ENCODE peak calls at places on chromosome 22, in nine cellular contexts. H, D, M, U, T, W, R, Z and B are unnamed samples.
A peak's percentile ranks its signal among the peaks of the same experiment; 100 is the strongest.

GRCh38 chr22:38136607-38137006 is 26.1 kb upstream of the BAIAP2L2 start:
- DNase-seq in H (no peak), D (no peak), M (no peak), U (no peak), T (no peak), W (no peak), R (no peak), Z (no peak), B (no peak)

GRCh38 chr22:19887251-19887985 is 32.7 kb upstream of the GNB1L start:
- DNase-seq in H (no peak), D (no peak), M (no peak), U (no peak), T (no peak), W (no peak), R (no peak), Z (no peak), B (no peak)

GRCh38 chr22:44449683-44450425 is 48.2 kb downstream of the RTL6 start:
- DNase-seq in H (no peak), D (peak; percentile 22), M (no peak), U (no peak), T (no peak), W (no peak), R (no peak), Z (no peak), B (no peak)

GRCh38 chr22:35524966-35525686 is 15.5 kb upstream of the RASD2 start:
- DNase-seq in H (peak; percentile 53), D (no peak), M (no peak), U (no peak), T (no peak), W (no peak), R (no peak), Z (no peak), B (no peak)

GRCh38 chr22:44587004-44587793 is 89.2 kb upstream of the RTL6 start:
- DNase-seq in H (no peak), D (no peak), M (peak; percentile 45), U (no peak), T (peak; percentile 10), W (peak; percentile 65), R (no peak), Z (no peak), B (no peak)

GRCh38 chr22:37735054-37735453 is 38.2 kb downstream of the TRIOBP start:
- DNase-seq in H (peak; percentile 85), D (peak; percentile 82), M (peak; percentile 72), U (peak; percentile 67), T (no peak), W (peak; percentile 84), R (peak; percentile 86), Z (peak; percentile 54), B (no peak)

GRCh38 chr22:39522567-39523300 is 2.4 kb downstream of the ATF4 start:
- DNase-seq in H (no peak), D (peak; percentile 56), M (no peak), U (no peak), T (peak; percentile 57), W (peak; percentile 23), R (peak; percentile 63), Z (no peak), B (no peak)

GRCh38 chr22:17117890-17118289 is 3.3 kb downstream of the TMEM121B start:
- DNase-seq in H (no peak), D (no peak), M (no peak), U (no peak), T (no peak), W (no peak), R (no peak), Z (no peak), B (no peak)

GRCh38 chr22:39277135-39277607 is 32.4 kb upstream of the PDGFB start:
- DNase-seq in H (no peak), D (no peak), M (no peak), U (no peak), T (peak; percentile 60), W (no peak), R (no peak), Z (no peak), B (no peak)

GRCh38 chr22:50001388-50002231 is 11.0 kb downstream of the IL17REL start:
- DNase-seq in H (no peak), D (no peak), M (no peak), U (no peak), T (no peak), W (peak; percentile 64), R (no peak), Z (no peak), B (no peak)
- TF ChIP-seq CTCF in H (no peak), D (no peak), M (no peak), U (no peak), T (no peak), W (no peak), R (no peak), Z (no peak), B (no peak)

GRCh38 chr22:41096391-41096790 is 4.0 kb downstream of the EP300 start:
- DNase-seq in H (no peak), D (no peak), M (no peak), U (no peak), T (no peak), W (no peak), R (no peak), Z (no peak), B (no peak)

GRCh38 chr22:41092847-41093371 is 517 bp downstream of the EP300 start:
- DNase-seq in H (peak; percentile 39), D (peak; percentile 41), M (peak; percentile 32), U (no peak), T (peak; percentile 27), W (peak; percentile 58), R (peak; percentile 52), Z (no peak), B (peak; percentile 38)

GRCh38 chr22:41094036-41094435 is 1.6 kb downstream of the EP300 start:
- DNase-seq in H (peak; percentile 40), D (no peak), M (no peak), U (no peak), T (peak; percentile 37), W (peak; percentile 54), R (no peak), Z (no peak), B (no peak)

GRCh38 chr22:41091139-41092022 is 1.0 kb upstream of the EP300 start:
- DNase-seq in H (peak; percentile 99), D (peak; percentile 99), M (peak; percentile 99), U (peak; percentile 99), T (peak; percentile 99), W (peak; percentile 99), R (peak; percentile 99), Z (peak; percentile 99), B (peak; percentile 99)

DNA sequence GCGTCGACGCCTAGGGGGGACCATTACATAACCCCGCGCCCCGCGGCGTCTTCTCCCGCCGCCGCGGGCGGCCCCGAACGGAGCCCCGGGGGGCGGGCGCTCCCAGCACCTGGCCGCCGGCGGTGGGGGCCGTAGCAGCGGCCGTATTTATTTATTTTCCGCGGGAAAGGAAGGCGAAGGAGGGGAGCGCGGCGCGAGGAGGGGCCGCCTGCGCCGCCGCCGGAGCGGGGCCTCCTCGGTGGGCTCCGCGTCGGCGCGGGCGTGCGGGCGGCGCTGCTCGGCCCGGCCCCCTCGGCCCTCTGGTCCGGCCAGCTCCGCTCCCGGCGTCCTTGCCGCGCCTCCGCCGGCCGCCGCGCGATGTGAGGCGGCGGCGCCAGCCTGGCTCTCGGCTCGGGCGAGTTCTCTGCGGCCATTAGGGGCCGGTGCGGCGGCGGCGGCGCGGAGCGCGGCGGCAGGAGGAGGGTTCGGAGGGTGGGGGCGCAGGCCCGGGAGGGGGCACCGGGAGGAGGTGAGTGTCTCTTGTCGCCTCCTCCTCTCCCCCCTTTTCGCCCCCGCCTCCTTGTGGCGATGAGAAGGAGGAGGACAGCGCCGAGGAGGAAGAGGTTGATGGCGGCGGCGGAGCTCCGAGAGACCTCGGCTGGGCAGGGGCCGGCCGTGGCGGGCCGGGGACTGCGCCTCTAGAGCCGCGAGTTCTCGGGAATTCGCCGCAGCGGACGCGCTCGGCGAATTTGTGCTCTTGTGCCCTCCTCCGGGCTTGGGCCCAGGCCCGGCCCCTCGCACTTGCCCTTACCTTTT is at the start of gene EP300:
- DNase-seq in H (peak; percentile 77), D (peak; percentile 72), M (peak; percentile 72), U (peak; percentile 68), T (peak; percentile 78), W (peak; percentile 85), R (peak; percentile 87), Z (peak; percentile 56), B (peak; percentile 87)
- TF ChIP-seq CTCF in H (peak; percentile 17), D (no peak), M (no peak), U (no peak), T (peak; percentile 28), W (peak; percentile 27), R (peak; percentile 17), Z (peak; percentile 44), B (no peak)

GRCh38 chr22:22358686-22359085 is 114.1 kb downstream of the VPREB1 start:
- DNase-seq in H (no peak), D (no peak), M (no peak), U (no peak), T (no peak), W (no peak), R (no peak), Z (no peak), B (no peak)

GRCh38 chr22:22358136-22358535 is 113.5 kb downstream of the VPREB1 start:
- DNase-seq in H (no peak), D (no peak), M (no peak), U (no peak), T (no peak), W (no peak), R (no peak), Z (no peak), B (no peak)

GRCh38 chr22:22355233-22355834 is 110.7 kb downstream of the VPREB1 start:
- DNase-seq in H (no peak), D (no peak), M (no peak), U (no peak), T (no peak), W (no peak), R (no peak), Z (no peak), B (no peak)

GRCh38 chr22:22359465-22359864 is 114.9 kb downstream of the VPREB1 start:
- DNase-seq in H (no peak), D (no peak), M (no peak), U (no peak), T (no peak), W (no peak), R (no peak), Z (no peak), B (no peak)

GRCh38 chr22:22357024-22357868 is 112.7 kb downstream of the VPREB1 start:
- DNase-seq in H (peak; percentile 92), D (peak; percentile 67), M (peak; percentile 93), U (peak; percentile 94), T (peak; percentile 47), W (peak; percentile 91), R (peak; percentile 84), Z (peak; percentile 90), B (peak; percentile 83)
- TF ChIP-seq CTCF in H (peak; percentile 81), D (peak; percentile 46), M (peak; percentile 71), U (peak; percentile 77), T (peak; percentile 79), W (peak; percentile 74), R (peak; percentile 60), Z (peak; percentile 75), B (peak; percentile 48)

DNA sequence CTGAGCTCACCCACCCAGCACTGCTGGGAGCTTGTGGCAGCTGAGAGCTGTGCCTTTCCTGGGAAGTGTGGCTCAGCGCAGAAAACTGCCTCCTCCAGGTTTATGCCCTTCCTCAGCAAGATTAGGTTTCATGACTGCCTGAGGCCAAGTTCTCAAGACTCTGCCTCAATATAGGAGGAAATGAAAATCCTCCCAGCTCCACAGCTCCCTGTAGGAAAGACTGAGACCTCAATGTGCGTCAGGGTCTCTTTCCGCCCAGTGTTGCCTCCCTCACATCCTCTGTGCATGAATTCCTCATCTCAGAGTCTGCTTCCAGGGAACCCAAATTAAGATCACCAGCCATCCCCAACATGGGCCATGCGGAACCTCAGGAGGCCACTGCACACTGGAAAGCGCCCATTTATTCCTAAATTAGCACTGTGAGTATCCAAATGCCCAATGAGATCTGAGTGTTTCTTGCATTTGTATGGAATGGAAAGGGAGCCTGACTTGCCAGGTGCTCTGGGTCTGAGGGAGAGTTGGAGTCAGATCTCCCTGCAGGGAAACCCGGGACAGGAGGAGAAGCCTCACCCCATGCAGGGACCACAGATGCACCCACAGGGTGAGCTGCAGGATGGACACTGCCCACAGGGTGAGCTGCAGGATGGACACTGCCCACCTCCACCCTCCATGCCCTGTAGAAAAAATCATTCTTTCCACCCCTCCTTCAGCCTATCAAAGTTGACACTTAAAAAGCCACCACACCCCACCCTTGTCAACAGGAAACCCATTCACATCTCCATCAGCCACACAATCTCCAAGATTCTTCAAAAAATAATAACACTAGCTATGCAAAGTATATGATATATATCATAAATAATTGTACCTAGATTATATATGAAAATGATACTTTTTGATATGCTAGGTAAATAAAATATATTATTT is 97.4 kb upstream of the IGLL5 start:
- DNase-seq in H (no peak), D (no peak), M (no peak), U (no peak), T (no peak), W (no peak), R (no peak), Z (no peak), B (no peak)
- TF ChIP-seq CTCF in H (no peak), D (no peak), M (no peak), U (no peak), T (no peak), W (no peak), R (no peak), Z (no peak), B (no peak)